ENCODE peak calls at places on chromosomes 5 and 9, in ten cellular contexts. O is GM23248; P is cardiac muscle cell; U is ovary; X is CD4-positive, CD25-positive, alpha-beta regulatory T cell; S is PC-9; A is transverse colon; Q is suprapubic skin; Z is effector memory CD4-positive, alpha-beta T cell; W is heart right ventricle. V is an unnamed sample. For H3K27me3 and H3K36me3, the result is how much of the 10 kb centered on the place peaks cover.

GRCh38 chr5:85938201-85938600 is 679.5 kb upstream of the COX7C start:
- DNase-seq in O (no peak), P (no peak), U (no peak), X (no peak), S (no peak), A (no peak), Q (no peak), Z (no peak), W (no peak), V (no peak)

GRCh38 chr5:64166201-64166959 is 737 bp downstream of the RNF180 start:
- DNase-seq in O (no peak), P (peak), U (no peak), X (no peak), S (no peak), A (no peak), Q (no peak), Z (no peak), W (peak), V (peak)

GRCh38 chr5:143826909-143827514 is 15.1 kb downstream of the HMHB1 start:
- DNase-seq in O (peak), P (no peak), U (no peak), X (no peak), S (peak), A (no peak), Q (no peak), Z (no peak), W (no peak), V (no peak)

GRCh38 chr5:1109542-1110259 is 2.2 kb downstream of the SLC12A7 start:
- DNase-seq in O (no peak), P (no peak), U (no peak), X (no peak), S (no peak), A (no peak), Q (no peak), Z (no peak), W (no peak), V (no peak)

GRCh38 chr9:115649991-115650472 is 503.6 kb upstream of the PAPPA start:
- DNase-seq in O (peak), P (no peak), U (no peak), X (no peak), S (no peak), A (peak), Q (peak), Z (no peak), W (peak), V (peak)

GRCh38 chr5:74361406-74362358 is 278.8 kb downstream of the ENC1 start:
- DNase-seq in O (no peak), P (no peak), U (no peak), X (no peak), S (no peak), A (peak), Q (no peak), Z (no peak), W (no peak), V (no peak)

GRCh38 chr5:54760182-54760935 is 225.0 kb downstream of the ESM1 start:
- DNase-seq in O (peak), P (no peak), U (no peak), X (no peak), S (no peak), A (no peak), Q (no peak), Z (no peak), W (no peak), V (no peak)

GRCh38 chr5:31270396-31270795 is 76.9 kb downstream of the CDH6 start:
- DNase-seq in O (peak), P (peak), U (no peak), X (no peak), S (no peak), A (no peak), Q (no peak), Z (no peak), W (no peak), V (no peak)

GRCh38 chr5:106262395-106262794 is 1408.3 kb downstream of the EFNA5 start:
- DNase-seq in O (no peak), P (no peak), U (no peak), X (no peak), S (no peak), A (no peak), Q (no peak), Z (no peak), W (no peak), V (no peak)

GRCh38 chr5:114450516-114450909 is 88.6 kb downstream of the KCNN2 start:
- DNase-seq in O (peak), P (no peak), U (no peak), X (no peak), S (no peak), A (no peak), Q (no peak), Z (no peak), W (peak), V (no peak)

GRCh38 chr5:167458412-167458811 is 833.0 kb upstream of the WWC1 start:
- DNase-seq in O (no peak), P (no peak), U (no peak), X (no peak), S (no peak), A (no peak), Q (no peak), Z (no peak), W (no peak), V (no peak)

GRCh38 chr5:167463939-167464338 is 827.5 kb upstream of the WWC1 start:
- DNase-seq in O (no peak), P (no peak), U (no peak), X (no peak), S (no peak), A (no peak), Q (no peak), Z (no peak), W (no peak), V (no peak)

GRCh38 chr5:167460449-167461020 is 830.9 kb upstream of the WWC1 start:
- DNase-seq in O (no peak), P (no peak), U (no peak), X (no peak), S (no peak), A (no peak), Q (no peak), Z (no peak), W (no peak), V (no peak)
- H3K27me3 ChIP-seq in O (under half), P (under half), U (under half), X (under half), S (under half), A (under half), Q (under half), Z (under half), W (under half), V (under half)

DNA sequence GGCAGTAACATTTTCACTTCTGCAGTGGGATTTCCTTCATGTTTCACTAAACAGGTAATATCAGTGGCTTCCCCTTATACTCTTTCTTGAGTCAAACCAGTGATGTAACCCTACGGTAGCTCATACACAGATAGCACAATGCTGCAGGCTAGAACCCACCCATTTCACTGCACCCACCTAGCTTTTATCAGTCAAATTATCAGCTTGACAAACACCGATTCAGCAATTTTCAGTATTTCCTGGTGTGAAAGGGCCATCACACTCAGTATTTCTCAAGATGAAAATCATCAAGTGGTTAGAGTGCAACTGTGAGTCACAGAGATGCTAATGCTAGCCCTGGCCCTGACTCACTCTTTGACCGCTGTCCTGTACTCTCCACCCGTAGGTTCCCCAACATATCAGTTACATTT is 242.3 kb upstream of the PTGER4 start:
- DNase-seq in O (peak), P (no peak), U (no peak), X (no peak), S (peak), A (peak), Q (no peak), Z (no peak), W (no peak), V (no peak)
- H3K27ac ChIP-seq in O (no peak), P (no peak), U (no peak), X (peak), S (peak), A (peak), Q (no peak), Z (peak), W (no peak), V (no peak)

GRCh38 chr9:89386797-89387196 is 68.5 kb downstream of the SECISBP2 start:
- DNase-seq in O (no peak), P (no peak), U (no peak), X (no peak), S (no peak), A (no peak), Q (no peak), Z (no peak), W (peak), V (no peak)
- H3K36me3 ChIP-seq in O (under half), P (under half), U (under half), X (half or more), S (under half), A (under half), Q (half or more), Z (half or more), W (half or more), V (under half)

GRCh38 chr5:167233507-167233906 is 1057.9 kb upstream of the WWC1 start:
- DNase-seq in O (no peak), P (no peak), U (no peak), X (no peak), S (no peak), A (no peak), Q (no peak), Z (no peak), W (no peak), V (no peak)
- H3K27me3 ChIP-seq in O (under half), P (under half), U (under half), X (under half), S (under half), A (under half), Q (under half), Z (under half), W (under half), V (under half)

DNA sequence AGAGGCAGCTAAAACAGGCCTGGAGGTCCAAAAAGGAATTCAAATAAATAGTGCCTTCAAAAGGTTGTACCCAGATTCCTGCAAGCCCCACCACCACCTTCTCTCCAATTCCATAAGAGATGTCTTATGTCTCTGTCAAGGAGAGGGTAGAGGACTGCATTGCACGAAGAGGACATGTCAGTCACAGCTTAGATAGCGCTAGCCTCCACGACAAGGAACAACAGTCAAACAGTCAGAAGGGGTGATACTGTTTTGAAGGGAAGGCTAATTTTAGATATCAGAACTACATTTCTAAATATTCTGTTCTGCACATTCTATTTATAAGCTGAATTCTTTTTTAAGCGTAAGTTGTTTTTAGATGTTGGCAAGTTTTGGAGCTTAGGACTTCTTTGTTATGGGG is 34.2 kb downstream of the PLAC8L1 start:
- DNase-seq in O (no peak), P (peak), U (no peak), X (no peak), S (no peak), A (no peak), Q (no peak), Z (no peak), W (no peak), V (no peak)
- H3K27ac ChIP-seq in O (no peak), P (peak), U (no peak), X (no peak), S (no peak), A (no peak), Q (no peak), Z (no peak), W (peak), V (no peak)

DNA sequence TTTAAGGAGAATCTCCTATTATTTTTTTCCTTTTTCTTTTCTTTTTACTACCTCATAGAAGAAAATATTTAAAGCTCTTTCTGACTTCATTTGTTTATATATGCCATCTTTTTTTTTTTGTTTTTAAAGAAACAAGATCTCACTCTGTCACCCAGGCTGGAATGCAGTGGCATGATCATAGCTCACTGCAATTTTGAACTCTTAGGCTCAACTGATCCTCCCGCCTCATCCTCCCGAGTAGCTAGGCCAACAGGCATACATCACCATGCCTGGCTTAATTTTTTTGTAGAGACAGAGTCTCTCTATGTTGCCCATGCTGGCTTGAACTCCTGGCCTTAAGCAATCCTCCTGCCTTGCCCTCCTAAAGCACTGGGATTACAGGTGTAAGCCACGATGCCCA is 59.5 kb downstream of the LNPEP start:
- DNase-seq in O (no peak), P (no peak), U (no peak), X (no peak), S (no peak), A (no peak), Q (no peak), Z (no peak), W (no peak), V (no peak)
- H3K36me3 ChIP-seq in O (under half), P (under half), U (under half), X (half or more), S (under half), A (under half), Q (half or more), Z (half or more), W (half or more), V (under half)

GRCh38 chr9:106868096-106868495 is 5.1 kb downstream of the ZNF462 start:
- DNase-seq in O (no peak), P (no peak), U (no peak), X (no peak), S (no peak), A (no peak), Q (no peak), Z (no peak), W (no peak), V (no peak)

GRCh38 chr9:106868565-106868964 is 5.6 kb downstream of the ZNF462 start:
- DNase-seq in O (peak), P (no peak), U (no peak), X (no peak), S (no peak), A (peak), Q (no peak), Z (no peak), W (no peak), V (no peak)

GRCh38 chr9:106866243-106866642 is 3.3 kb downstream of the ZNF462 start:
- DNase-seq in O (no peak), P (no peak), U (no peak), X (no peak), S (no peak), A (no peak), Q (no peak), Z (no peak), W (no peak), V (no peak)

GRCh38 chr9:106869458-106869857 is 6.5 kb downstream of the ZNF462 start:
- DNase-seq in O (peak), P (no peak), U (no peak), X (no peak), S (no peak), A (no peak), Q (no peak), Z (no peak), W (peak), V (no peak)

GRCh38 chr9:106869028-106869427 is 6.1 kb downstream of the ZNF462 start:
- DNase-seq in O (peak), P (no peak), U (no peak), X (no peak), S (no peak), A (no peak), Q (no peak), Z (no peak), W (no peak), V (no peak)
- H3K27me3 ChIP-seq in O (under half), P (under half), U (under half), X (under half), S (under half), A (under half), Q (under half), Z (under half), W (under half), V (under half)

DNA sequence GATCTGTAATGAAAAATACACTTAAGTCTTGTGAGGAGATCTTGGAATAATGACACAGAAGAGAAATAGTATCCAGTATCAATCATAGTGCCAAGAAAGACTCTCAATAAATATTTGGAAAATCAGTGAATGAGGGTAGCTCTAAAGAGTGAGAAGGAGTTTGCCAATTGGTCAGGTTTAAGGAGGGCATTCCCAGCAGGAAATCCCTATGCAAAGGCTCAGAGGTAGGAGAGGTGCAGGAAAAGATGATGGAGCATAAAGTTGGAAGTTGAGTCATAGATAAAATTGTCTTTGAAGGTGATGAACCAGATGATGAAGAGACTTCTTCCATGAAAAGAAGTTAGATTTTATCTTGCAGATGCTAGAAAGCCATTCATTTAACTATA is 27.8 kb downstream of the TNPO1 start:
- DNase-seq in O (no peak), P (no peak), U (no peak), X (no peak), S (no peak), A (no peak), Q (no peak), Z (no peak), W (no peak), V (no peak)
- H3K27ac ChIP-seq in O (no peak), P (no peak), U (no peak), X (no peak), S (peak), A (no peak), Q (no peak), Z (no peak), W (no peak), V (no peak)

GRCh38 chr5:87360132-87360531 is 52.6 kb downstream of the CCNH start:
- DNase-seq in O (no peak), P (no peak), U (no peak), X (no peak), S (no peak), A (no peak), Q (no peak), Z (no peak), W (no peak), V (peak)
- H3K36me3 ChIP-seq in O (half or more), P (under half), U (under half), X (under half), S (under half), A (under half), Q (under half), Z (under half), W (half or more), V (under half)

DNA sequence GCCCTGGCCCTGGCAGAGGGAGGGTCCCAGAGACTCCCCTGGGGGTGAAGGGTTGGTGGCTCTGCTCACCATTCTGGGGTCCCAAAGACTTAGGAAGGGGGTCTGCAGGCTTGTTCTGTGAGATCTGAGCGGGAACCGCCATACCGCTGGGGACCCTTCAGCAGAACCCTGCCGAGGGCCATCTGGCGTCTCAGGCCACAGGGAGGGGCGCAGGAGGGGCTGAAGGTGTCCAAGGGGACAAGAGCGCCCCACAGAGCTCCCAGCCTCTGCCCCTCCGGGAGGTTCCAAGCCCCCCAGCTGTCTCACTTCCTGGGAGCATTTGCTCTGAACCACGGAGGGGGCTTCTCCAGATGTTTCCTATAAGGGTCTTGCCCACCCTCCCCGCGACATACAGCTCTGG is 4.8 kb downstream of the FIBCD1 start:
- DNase-seq in O (no peak), P (no peak), U (no peak), X (no peak), S (no peak), A (no peak), Q (no peak), Z (no peak), W (no peak), V (no peak)
- H3K27me3 ChIP-seq in O (under half), P (under half), U (under half), X (under half), S (under half), A (half or more), Q (half or more), Z (under half), W (half or more), V (under half)

V was measured in aorta.